ENCODE peak calls at places on chromosomes 4 and X, in ten cellular contexts. One of them, this sample, is unnamed.

GRCh38 chr4:98938386-98938785 is 9.5 kb upstream of the EIF4E start:
- DNase-seq in GM13976: no peak
- DNase-seq in GM12865: no peak
- DNase-seq in Calu3: peak
- DNase-seq in GM23338: no peak
- DNase-seq in H9: no peak
- DNase-seq in IMR-90: peak
- DNase-seq in lung: no peak
- DNase-seq in GM06990: no peak
- DNase-seq in cardiac muscle cell: no peak
- DNase-seq in this sample: no peak

GRCh38 chr4:183287309-183287659 is 32.8 kb downstream of the CLDN22 start:
- DNase-seq in GM23338: no peak
- DNase-seq in GM06990: no peak
- DNase-seq in H9: no peak
- DNase-seq in Calu3: no peak
- DNase-seq in lung: no peak
- DNase-seq in IMR-90: no peak
- DNase-seq in GM13976: no peak
- DNase-seq in cardiac muscle cell: no peak
- DNase-seq in GM12865: no peak
- DNase-seq in this sample: no peak

GRCh38 chr4:123786159-123786915 is 389.7 kb downstream of the SPRY1 start:
- DNase-seq in cardiac muscle cell: no peak
- DNase-seq in GM06990: no peak
- DNase-seq in H9: no peak
- DNase-seq in GM13976: no peak
- DNase-seq in Calu3: no peak
- DNase-seq in lung: no peak
- DNase-seq in IMR-90: no peak
- DNase-seq in GM23338: no peak
- DNase-seq in GM12865: no peak
- DNase-seq in this sample: no peak

GRCh38 chr4:112060212-112060611 is 85.0 kb upstream of the FAM241A start:
- DNase-seq in GM13976: peak
- DNase-seq in H9: no peak
- DNase-seq in GM06990: no peak
- DNase-seq in lung: no peak
- DNase-seq in GM23338: peak
- DNase-seq in IMR-90: peak
- DNase-seq in Calu3: peak
- DNase-seq in GM12865: peak
- DNase-seq in cardiac muscle cell: peak
- DNase-seq in this sample: no peak

GRCh38 chr4:168528131-168528949 is 31.5 kb downstream of the PALLD start:
- DNase-seq in GM13976: no peak
- DNase-seq in H9: no peak
- DNase-seq in cardiac muscle cell: no peak
- DNase-seq in lung: no peak
- DNase-seq in GM23338: no peak
- DNase-seq in Calu3: no peak
- DNase-seq in GM06990: no peak
- DNase-seq in IMR-90: peak
- DNase-seq in GM12865: no peak
- DNase-seq in this sample: no peak

GRCh38 chr4:181659202-181659601 is 584.0 kb upstream of the TENM3 start:
- DNase-seq in GM13976: no peak
- DNase-seq in Calu3: no peak
- DNase-seq in GM06990: no peak
- DNase-seq in lung: no peak
- DNase-seq in H9: no peak
- DNase-seq in GM23338: no peak
- DNase-seq in IMR-90: no peak
- DNase-seq in GM12865: peak
- DNase-seq in cardiac muscle cell: no peak
- DNase-seq in this sample: no peak

GRCh38 chr4:113232194-113232593 is 182.7 kb downstream of the ANK2 start:
- DNase-seq in GM12865: no peak
- DNase-seq in cardiac muscle cell: no peak
- DNase-seq in IMR-90: peak
- DNase-seq in lung: no peak
- DNase-seq in GM23338: no peak
- DNase-seq in GM06990: no peak
- DNase-seq in Calu3: no peak
- DNase-seq in H9: no peak
- DNase-seq in GM13976: no peak
- DNase-seq in this sample: no peak

GRCh38 chrX:118420462-118420861 is 74.6 kb downstream of the WDR44 start:
- DNase-seq in GM23338: no peak
- DNase-seq in GM13976: peak
- DNase-seq in H9: no peak
- DNase-seq in GM06990: no peak
- DNase-seq in GM12865: peak
- DNase-seq in Calu3: no peak
- DNase-seq in cardiac muscle cell: no peak
- DNase-seq in IMR-90: peak
- DNase-seq in lung: no peak
- DNase-seq in this sample: no peak

GRCh38 chr4:48346594-48346993 is 5.3 kb downstream of the SLAIN2 start:
- DNase-seq in GM23338: no peak
- DNase-seq in GM13976: no peak
- DNase-seq in lung: no peak
- DNase-seq in cardiac muscle cell: no peak
- DNase-seq in H9: no peak
- DNase-seq in GM12865: no peak
- DNase-seq in GM06990: no peak
- DNase-seq in Calu3: no peak
- DNase-seq in IMR-90: peak
- DNase-seq in this sample: no peak

GRCh38 chrX:13223868-13224555 is 95.8 kb downstream of the ATXN3L start:
- DNase-seq in lung: no peak
- DNase-seq in Calu3: peak
- DNase-seq in GM12865: no peak
- DNase-seq in GM13976: no peak
- DNase-seq in GM23338: no peak
- DNase-seq in GM06990: no peak
- DNase-seq in cardiac muscle cell: no peak
- DNase-seq in IMR-90: peak
- DNase-seq in H9: no peak
- DNase-seq in this sample: no peak

GRCh38 chrX:74550295-74550802 is 64.1 kb downstream of the RLIM start:
- DNase-seq in GM23338: peak
- DNase-seq in lung: peak
- DNase-seq in GM13976: peak
- DNase-seq in IMR-90: peak
- DNase-seq in GM06990: peak
- DNase-seq in H9: peak
- DNase-seq in Calu3: peak
- DNase-seq in cardiac muscle cell: peak
- DNase-seq in GM12865: peak
- DNase-seq in this sample: peak

GRCh38 chrX:100928660-100929613 is at the start of gene XKRX:
- DNase-seq in GM23338: peak
- DNase-seq in GM12865: peak
- DNase-seq in Calu3: peak
- DNase-seq in lung: peak
- DNase-seq in GM06990: peak
- DNase-seq in IMR-90: no peak
- DNase-seq in GM13976: peak
- DNase-seq in H9: peak
- DNase-seq in cardiac muscle cell: peak
- DNase-seq in this sample: peak

GRCh38 chr4:170589597-170590191 is 499.9 kb upstream of the AADAT start:
- DNase-seq in GM23338: peak
- DNase-seq in cardiac muscle cell: peak
- DNase-seq in lung: no peak
- DNase-seq in IMR-90: no peak
- DNase-seq in Calu3: peak
- DNase-seq in GM12865: peak
- DNase-seq in GM13976: peak
- DNase-seq in H9: no peak
- DNase-seq in GM06990: no peak
- DNase-seq in this sample: no peak
- TF ChIP-seq CTCF in GM23338: peak
- TF ChIP-seq CTCF in cardiac muscle cell: no peak
- TF ChIP-seq CTCF in lung: no peak
- TF ChIP-seq CTCF in IMR-90: no peak
- TF ChIP-seq CTCF in Calu3: peak
- TF ChIP-seq CTCF in GM12865: peak
- TF ChIP-seq CTCF in GM13976: no peak
- TF ChIP-seq CTCF in H9: peak
- TF ChIP-seq CTCF in GM06990: peak
- TF ChIP-seq CTCF in this sample: peak

GRCh38 chrX:2652106-2652505 is 39.0 kb upstream of the CD99 start:
- DNase-seq in IMR-90: no peak
- DNase-seq in Calu3: no peak
- DNase-seq in GM12865: no peak
- DNase-seq in GM06990: no peak
- DNase-seq in H9: peak
- DNase-seq in cardiac muscle cell: no peak
- DNase-seq in lung: no peak
- DNase-seq in GM13976: no peak
- DNase-seq in GM23338: peak
- DNase-seq in this sample: no peak
- TF ChIP-seq CTCF in IMR-90: peak
- TF ChIP-seq CTCF in Calu3: no peak
- TF ChIP-seq CTCF in GM12865: no peak
- TF ChIP-seq CTCF in GM06990: peak
- TF ChIP-seq CTCF in H9: peak
- TF ChIP-seq CTCF in cardiac muscle cell: peak
- TF ChIP-seq CTCF in lung: no peak
- TF ChIP-seq CTCF in GM13976: no peak
- TF ChIP-seq CTCF in GM23338: peak
- TF ChIP-seq CTCF in this sample: no peak

DNA sequence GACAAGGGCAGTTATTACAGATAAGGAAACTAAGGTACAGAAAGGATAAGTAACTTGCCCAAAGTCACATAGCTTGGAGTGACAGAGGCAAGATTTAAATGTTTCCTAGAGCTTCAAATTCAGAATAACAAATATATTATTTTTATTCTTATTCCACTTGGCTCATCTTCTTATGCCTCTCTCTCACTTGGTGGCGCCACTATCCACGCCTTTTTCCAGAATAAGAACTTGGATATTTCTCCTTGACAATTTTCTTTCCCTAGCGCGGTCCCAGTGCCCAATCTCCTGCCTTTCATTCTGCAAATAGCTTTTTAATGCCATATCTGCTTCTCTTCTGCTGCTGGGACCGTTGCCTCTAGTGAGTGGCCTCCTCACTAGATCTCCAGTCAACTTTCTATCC is 78.5 kb downstream of the MSN start:
- DNase-seq in IMR-90: no peak
- DNase-seq in lung: no peak
- DNase-seq in GM06990: no peak
- DNase-seq in cardiac muscle cell: no peak
- DNase-seq in H9: no peak
- DNase-seq in Calu3: no peak
- DNase-seq in GM13976: no peak
- DNase-seq in GM23338: peak
- DNase-seq in GM12865: no peak
- DNase-seq in this sample: no peak
- TF ChIP-seq CTCF in IMR-90: peak
- TF ChIP-seq CTCF in lung: no peak
- TF ChIP-seq CTCF in GM06990: no peak
- TF ChIP-seq CTCF in cardiac muscle cell: peak
- TF ChIP-seq CTCF in H9: peak
- TF ChIP-seq CTCF in Calu3: no peak
- TF ChIP-seq CTCF in GM13976: no peak
- TF ChIP-seq CTCF in GM23338: peak
- TF ChIP-seq CTCF in GM12865: no peak
- TF ChIP-seq CTCF in this sample: no peak

DNA sequence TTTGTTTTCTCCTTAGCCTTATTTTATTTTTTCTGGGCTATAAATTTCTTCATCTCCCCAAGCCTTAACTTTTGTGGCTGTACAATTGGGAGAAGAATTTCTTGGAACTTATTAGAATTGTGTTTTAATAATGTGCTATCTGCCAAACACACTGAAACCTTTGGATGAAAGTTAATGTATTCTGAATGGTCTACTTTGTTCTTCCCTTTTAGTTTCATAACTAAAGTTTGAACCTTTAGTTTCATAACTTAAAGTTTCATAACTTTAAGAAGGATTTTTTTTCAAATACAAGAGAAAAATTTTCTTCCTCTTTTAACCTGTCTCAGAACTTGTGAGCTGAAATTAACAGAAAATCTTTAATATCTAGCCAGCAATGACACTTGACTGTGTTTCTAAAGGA is 182.2 kb downstream of the ARHGAP24 start:
- DNase-seq in lung: no peak
- DNase-seq in IMR-90: no peak
- DNase-seq in GM13976: no peak
- DNase-seq in GM06990: no peak
- DNase-seq in GM12865: no peak
- DNase-seq in H9: no peak
- DNase-seq in Calu3: no peak
- DNase-seq in GM23338: no peak
- DNase-seq in cardiac muscle cell: no peak
- DNase-seq in this sample: no peak
- TF ChIP-seq CTCF in lung: no peak
- TF ChIP-seq CTCF in IMR-90: no peak
- TF ChIP-seq CTCF in GM13976: no peak
- TF ChIP-seq CTCF in GM06990: no peak
- TF ChIP-seq CTCF in GM12865: no peak
- TF ChIP-seq CTCF in H9: no peak
- TF ChIP-seq CTCF in Calu3: no peak
- TF ChIP-seq CTCF in GM23338: no peak
- TF ChIP-seq CTCF in cardiac muscle cell: no peak
- TF ChIP-seq CTCF in this sample: no peak

DNA sequence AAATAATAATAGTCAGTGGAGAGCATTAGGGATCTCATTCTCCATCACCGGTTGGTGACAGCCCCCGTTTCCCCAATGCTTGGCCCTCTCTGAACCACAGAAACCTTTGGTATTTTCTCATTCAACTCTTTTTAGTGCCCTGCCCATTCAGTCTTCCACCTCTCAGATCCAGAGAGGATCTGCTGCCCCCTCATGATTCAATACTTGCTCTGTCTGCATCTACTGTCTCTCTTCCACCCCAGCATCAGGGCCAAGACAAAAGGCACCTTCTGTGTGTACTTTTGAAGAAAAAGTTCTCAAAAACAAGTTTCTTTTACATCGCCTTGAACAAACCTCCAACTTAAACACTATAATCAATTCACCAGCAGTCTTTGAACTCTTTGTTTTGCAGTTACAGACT is 19.3 kb downstream of the CLTRN start:
- DNase-seq in GM06990: no peak
- DNase-seq in cardiac muscle cell: no peak
- DNase-seq in Calu3: peak
- DNase-seq in lung: no peak
- DNase-seq in GM12865: no peak
- DNase-seq in H9: no peak
- DNase-seq in GM23338: peak
- DNase-seq in IMR-90: no peak
- DNase-seq in GM13976: no peak
- DNase-seq in this sample: no peak
- TF ChIP-seq CTCF in GM06990: no peak
- TF ChIP-seq CTCF in cardiac muscle cell: no peak
- TF ChIP-seq CTCF in Calu3: no peak
- TF ChIP-seq CTCF in lung: no peak
- TF ChIP-seq CTCF in GM12865: no peak
- TF ChIP-seq CTCF in H9: peak
- TF ChIP-seq CTCF in GM23338: no peak
- TF ChIP-seq CTCF in IMR-90: no peak
- TF ChIP-seq CTCF in GM13976: no peak
- TF ChIP-seq CTCF in this sample: no peak

This sample was measured in nephron progenitor cell.